ENCODE peak calls at places on chromosomes 13 and 19, in ten cellular contexts. One of them, this sample, is unnamed.

GRCh38 chr13:75995966-75996365 is 359.8 kb downstream of the LMO7 start:
- DNase-seq in mesenchymal stem cell: no peak
- DNase-seq in endothelial cell of umbilical vein: no peak
- DNase-seq in hepatocyte: no peak
- DNase-seq in ascending aorta: no peak
- DNase-seq in heart right ventricle: no peak
- DNase-seq in breast epithelium: no peak
- DNase-seq in substantia nigra: no peak
- DNase-seq in A673: no peak
- DNase-seq in CD4-positive, alpha-beta T cell: no peak
- DNase-seq in this sample: no peak

GRCh38 chr19:16378291-16378889 is 53.8 kb downstream of the KLF2 start:
- DNase-seq in hepatocyte: no peak
- DNase-seq in ascending aorta: no peak
- DNase-seq in mesenchymal stem cell: no peak
- DNase-seq in A673: no peak
- DNase-seq in substantia nigra: no peak
- DNase-seq in CD4-positive, alpha-beta T cell: no peak
- DNase-seq in heart right ventricle: no peak
- DNase-seq in endothelial cell of umbilical vein: no peak
- DNase-seq in breast epithelium: no peak
- DNase-seq in this sample: no peak

GRCh38 chr19:43638214-43638990 is 1.2 kb downstream of the CADM4 start:
- DNase-seq in CD4-positive, alpha-beta T cell: no peak
- DNase-seq in hepatocyte: no peak
- DNase-seq in breast epithelium: no peak
- DNase-seq in endothelial cell of umbilical vein: no peak
- DNase-seq in substantia nigra: no peak
- DNase-seq in heart right ventricle: no peak
- DNase-seq in A673: no peak
- DNase-seq in ascending aorta: no peak
- DNase-seq in mesenchymal stem cell: no peak
- DNase-seq in this sample: no peak

GRCh38 chr19:14006085-14006765 is at the start of gene RFX1:
- DNase-seq in breast epithelium: peak; percentile 100
- DNase-seq in A673: peak; percentile 99
- DNase-seq in heart right ventricle: peak; percentile 100
- DNase-seq in mesenchymal stem cell: peak; percentile 100
- DNase-seq in substantia nigra: peak; percentile 96
- DNase-seq in CD4-positive, alpha-beta T cell: peak; percentile 100
- DNase-seq in ascending aorta: peak; percentile 100
- DNase-seq in endothelial cell of umbilical vein: peak; percentile 100
- DNase-seq in hepatocyte: peak; percentile 99
- DNase-seq in this sample: peak; percentile 98

GRCh38 chr13:39037410-39037879 is 444 bp downstream of the PROSER1 start:
- DNase-seq in mesenchymal stem cell: peak; percentile 16
- DNase-seq in hepatocyte: no peak
- DNase-seq in ascending aorta: no peak
- DNase-seq in heart right ventricle: no peak
- DNase-seq in A673: no peak
- DNase-seq in breast epithelium: peak; percentile 23
- DNase-seq in substantia nigra: no peak
- DNase-seq in endothelial cell of umbilical vein: no peak
- DNase-seq in CD4-positive, alpha-beta T cell: peak; percentile 31
- DNase-seq in this sample: no peak

GRCh38 chr13:90696254-90696653 is 651.2 kb upstream of the MIR17HG start:
- DNase-seq in hepatocyte: peak; percentile 13
- DNase-seq in endothelial cell of umbilical vein: no peak
- DNase-seq in ascending aorta: no peak
- DNase-seq in substantia nigra: no peak
- DNase-seq in mesenchymal stem cell: peak; percentile 42
- DNase-seq in breast epithelium: no peak
- DNase-seq in A673: no peak
- DNase-seq in heart right ventricle: no peak
- DNase-seq in CD4-positive, alpha-beta T cell: no peak
- DNase-seq in this sample: no peak

GRCh38 chr19:1363599-1363998 is 20.1 kb upstream of the NDUFS7 start:
- DNase-seq in breast epithelium: no peak
- DNase-seq in mesenchymal stem cell: no peak
- DNase-seq in ascending aorta: no peak
- DNase-seq in substantia nigra: no peak
- DNase-seq in hepatocyte: no peak
- DNase-seq in endothelial cell of umbilical vein: no peak
- DNase-seq in CD4-positive, alpha-beta T cell: no peak
- DNase-seq in A673: no peak
- DNase-seq in heart right ventricle: no peak
- DNase-seq in this sample: no peak

GRCh38 chr13:49308104-49308875 is 60.6 kb downstream of the CDADC1 start:
- DNase-seq in endothelial cell of umbilical vein: peak; percentile 13
- DNase-seq in hepatocyte: peak; percentile 28
- DNase-seq in mesenchymal stem cell: no peak
- DNase-seq in ascending aorta: peak; percentile 94
- DNase-seq in breast epithelium: peak; percentile 93
- DNase-seq in substantia nigra: peak; percentile 32
- DNase-seq in A673: no peak
- DNase-seq in CD4-positive, alpha-beta T cell: no peak
- DNase-seq in heart right ventricle: peak; percentile 74
- DNase-seq in this sample: peak; percentile 34

GRCh38 chr19:35395762-35396199 is 24.9 kb downstream of the GPR42 start:
- DNase-seq in ascending aorta: no peak
- DNase-seq in mesenchymal stem cell: peak; percentile 77
- DNase-seq in heart right ventricle: no peak
- DNase-seq in breast epithelium: no peak
- DNase-seq in CD4-positive, alpha-beta T cell: no peak
- DNase-seq in substantia nigra: no peak
- DNase-seq in hepatocyte: peak; percentile 67
- DNase-seq in A673: no peak
- DNase-seq in endothelial cell of umbilical vein: no peak
- DNase-seq in this sample: peak; percentile 17

GRCh38 chr13:29573190-29573589 is 22.3 kb downstream of the SLC7A1 start:
- DNase-seq in breast epithelium: peak; percentile 72
- DNase-seq in heart right ventricle: no peak
- DNase-seq in endothelial cell of umbilical vein: peak; percentile 19
- DNase-seq in substantia nigra: no peak
- DNase-seq in CD4-positive, alpha-beta T cell: no peak
- DNase-seq in mesenchymal stem cell: no peak
- DNase-seq in hepatocyte: no peak
- DNase-seq in A673: no peak
- DNase-seq in ascending aorta: no peak
- DNase-seq in this sample: no peak

GRCh38 chr19:35352177-35352447 is 4.4 kb downstream of the FFAR1 start:
- DNase-seq in mesenchymal stem cell: no peak
- DNase-seq in hepatocyte: no peak
- DNase-seq in substantia nigra: no peak
- DNase-seq in heart right ventricle: no peak
- DNase-seq in CD4-positive, alpha-beta T cell: no peak
- DNase-seq in breast epithelium: no peak
- DNase-seq in endothelial cell of umbilical vein: no peak
- DNase-seq in ascending aorta: no peak
- DNase-seq in A673: no peak
- DNase-seq in this sample: no peak

GRCh38 chr19:33317522-33317921 is 15.2 kb upstream of the CEBPA start:
- DNase-seq in ascending aorta: no peak
- DNase-seq in breast epithelium: no peak
- DNase-seq in mesenchymal stem cell: no peak
- DNase-seq in CD4-positive, alpha-beta T cell: no peak
- DNase-seq in substantia nigra: no peak
- DNase-seq in heart right ventricle: no peak
- DNase-seq in endothelial cell of umbilical vein: no peak
- DNase-seq in hepatocyte: no peak
- DNase-seq in A673: no peak
- DNase-seq in this sample: no peak

GRCh38 chr13:99198630-99199029 is 2.0 kb upstream of the UBAC2 start:
- DNase-seq in CD4-positive, alpha-beta T cell: no peak
- DNase-seq in ascending aorta: no peak
- DNase-seq in substantia nigra: no peak
- DNase-seq in heart right ventricle: no peak
- DNase-seq in endothelial cell of umbilical vein: no peak
- DNase-seq in breast epithelium: no peak
- DNase-seq in mesenchymal stem cell: no peak
- DNase-seq in A673: no peak
- DNase-seq in hepatocyte: peak; percentile 34
- DNase-seq in this sample: no peak

GRCh38 chr13:99199541-99200432 is 867 bp upstream of the UBAC2 start:
- DNase-seq in mesenchymal stem cell: peak; percentile 37
- DNase-seq in breast epithelium: no peak
- DNase-seq in endothelial cell of umbilical vein: peak; percentile 39
- DNase-seq in A673: no peak
- DNase-seq in hepatocyte: no peak
- DNase-seq in heart right ventricle: no peak
- DNase-seq in substantia nigra: peak; percentile 53
- DNase-seq in CD4-positive, alpha-beta T cell: no peak
- DNase-seq in ascending aorta: peak; percentile 75
- DNase-seq in this sample: no peak

GRCh38 chr13:99197257-99197651 is 3.4 kb upstream of the UBAC2 start:
- DNase-seq in hepatocyte: no peak
- DNase-seq in ascending aorta: no peak
- DNase-seq in substantia nigra: no peak
- DNase-seq in endothelial cell of umbilical vein: no peak
- DNase-seq in mesenchymal stem cell: no peak
- DNase-seq in breast epithelium: no peak
- DNase-seq in heart right ventricle: no peak
- DNase-seq in CD4-positive, alpha-beta T cell: no peak
- DNase-seq in A673: no peak
- DNase-seq in this sample: no peak

GRCh38 chr13:99193152-99193551 is 7.5 kb upstream of the UBAC2 start:
- DNase-seq in CD4-positive, alpha-beta T cell: no peak
- DNase-seq in mesenchymal stem cell: no peak
- DNase-seq in substantia nigra: no peak
- DNase-seq in breast epithelium: no peak
- DNase-seq in hepatocyte: no peak
- DNase-seq in endothelial cell of umbilical vein: no peak
- DNase-seq in ascending aorta: no peak
- DNase-seq in heart right ventricle: no peak
- DNase-seq in A673: peak; percentile 46
- DNase-seq in this sample: no peak

DNA sequence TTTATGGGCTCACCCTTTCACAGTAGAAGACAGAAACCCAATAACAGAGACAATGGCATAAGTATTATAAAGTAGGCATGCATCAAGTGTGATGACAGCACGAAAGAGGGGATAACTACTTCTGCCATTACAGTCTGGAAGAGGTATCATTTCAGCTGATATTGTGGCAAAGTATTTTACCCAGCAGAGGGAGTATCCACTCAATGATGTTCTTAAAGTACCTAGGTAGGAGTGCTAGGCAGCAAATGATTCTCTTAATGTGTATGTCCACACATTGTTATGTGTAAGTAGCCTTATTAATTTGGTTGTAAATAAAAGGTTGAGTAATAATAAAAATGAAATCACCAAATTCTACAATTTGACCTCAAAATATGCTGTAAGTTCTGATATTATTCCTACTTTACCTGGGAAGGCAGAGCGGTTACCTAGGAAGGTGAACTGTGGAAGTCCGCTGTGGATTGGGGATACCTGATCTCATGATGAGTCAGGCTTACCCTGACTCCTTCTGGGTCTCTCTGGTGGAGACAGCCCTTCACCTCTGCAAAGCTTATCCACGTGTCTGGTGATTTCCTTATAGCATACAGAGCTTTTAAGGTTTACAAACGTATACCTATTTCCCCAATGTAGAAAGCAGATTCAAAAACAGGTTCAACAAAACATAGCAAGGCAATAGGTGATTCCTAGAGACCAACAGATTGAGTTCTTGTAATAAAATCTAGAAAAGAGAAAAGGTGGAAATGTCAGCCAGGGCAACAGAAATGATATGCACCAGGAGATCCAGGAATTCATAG is 4.0 kb upstream of the UBAC2 start:
- DNase-seq in CD4-positive, alpha-beta T cell: no peak
- DNase-seq in breast epithelium: no peak
- DNase-seq in mesenchymal stem cell: no peak
- DNase-seq in hepatocyte: no peak
- DNase-seq in endothelial cell of umbilical vein: peak; percentile 12
- DNase-seq in heart right ventricle: no peak
- DNase-seq in ascending aorta: no peak
- DNase-seq in substantia nigra: no peak
- DNase-seq in A673: no peak
- DNase-seq in this sample: no peak
- H3K27ac ChIP-seq in CD4-positive, alpha-beta T cell: no peak overlapping the region
- H3K27ac ChIP-seq in breast epithelium: peak overlapping the region; percentile 32
- H3K27ac ChIP-seq in mesenchymal stem cell: no peak overlapping the region
- H3K27ac ChIP-seq in hepatocyte: peak overlapping the region; percentile 33
- H3K27ac ChIP-seq in endothelial cell of umbilical vein: no peak overlapping the region
- H3K27ac ChIP-seq in heart right ventricle: no peak overlapping the region
- H3K27ac ChIP-seq in ascending aorta: no peak overlapping the region
- H3K27ac ChIP-seq in substantia nigra: no peak overlapping the region
- H3K27ac ChIP-seq in A673: no peak overlapping the region
- H3K27ac ChIP-seq in this sample: no peak overlapping the region

GRCh38 chr19:29672933-29673336 is 7.7 kb downstream of the PLEKHF1 start:
- DNase-seq in endothelial cell of umbilical vein: no peak
- DNase-seq in breast epithelium: no peak
- DNase-seq in mesenchymal stem cell: no peak
- DNase-seq in A673: no peak
- DNase-seq in substantia nigra: no peak
- DNase-seq in hepatocyte: no peak
- DNase-seq in heart right ventricle: no peak
- DNase-seq in ascending aorta: no peak
- DNase-seq in CD4-positive, alpha-beta T cell: peak; percentile 79
- DNase-seq in this sample: no peak
- H3K27ac ChIP-seq in endothelial cell of umbilical vein: no peak overlapping the region
- H3K27ac ChIP-seq in breast epithelium: peak overlapping the region; percentile 72
- H3K27ac ChIP-seq in mesenchymal stem cell: no peak overlapping the region
- H3K27ac ChIP-seq in A673: no peak overlapping the region
- H3K27ac ChIP-seq in substantia nigra: peak overlapping the region; percentile 72
- H3K27ac ChIP-seq in hepatocyte: no peak overlapping the region
- H3K27ac ChIP-seq in heart right ventricle: peak overlapping the region; percentile 68
- H3K27ac ChIP-seq in ascending aorta: no peak overlapping the region
- H3K27ac ChIP-seq in CD4-positive, alpha-beta T cell: peak overlapping the region; percentile 78
- H3K27ac ChIP-seq in this sample: no peak overlapping the region

GRCh38 chr13:93249918-93250306 is 23.3 kb downstream of the GPC6 start:
- DNase-seq in hepatocyte: no peak
- DNase-seq in substantia nigra: no peak
- DNase-seq in A673: no peak
- DNase-seq in CD4-positive, alpha-beta T cell: no peak
- DNase-seq in heart right ventricle: no peak
- DNase-seq in ascending aorta: no peak
- DNase-seq in endothelial cell of umbilical vein: no peak
- DNase-seq in mesenchymal stem cell: no peak
- DNase-seq in breast epithelium: no peak
- DNase-seq in this sample: no peak
- H3K27ac ChIP-seq in hepatocyte: peak overlapping the region; percentile 64
- H3K27ac ChIP-seq in substantia nigra: no peak overlapping the region
- H3K27ac ChIP-seq in A673: peak overlapping the region; percentile 77
- H3K27ac ChIP-seq in CD4-positive, alpha-beta T cell: no peak overlapping the region
- H3K27ac ChIP-seq in heart right ventricle: no peak overlapping the region
- H3K27ac ChIP-seq in ascending aorta: no peak overlapping the region
- H3K27ac ChIP-seq in endothelial cell of umbilical vein: no peak overlapping the region
- H3K27ac ChIP-seq in mesenchymal stem cell: peak overlapping the region; percentile 34
- H3K27ac ChIP-seq in breast epithelium: no peak overlapping the region
- H3K27ac ChIP-seq in this sample: no peak overlapping the region

DNA sequence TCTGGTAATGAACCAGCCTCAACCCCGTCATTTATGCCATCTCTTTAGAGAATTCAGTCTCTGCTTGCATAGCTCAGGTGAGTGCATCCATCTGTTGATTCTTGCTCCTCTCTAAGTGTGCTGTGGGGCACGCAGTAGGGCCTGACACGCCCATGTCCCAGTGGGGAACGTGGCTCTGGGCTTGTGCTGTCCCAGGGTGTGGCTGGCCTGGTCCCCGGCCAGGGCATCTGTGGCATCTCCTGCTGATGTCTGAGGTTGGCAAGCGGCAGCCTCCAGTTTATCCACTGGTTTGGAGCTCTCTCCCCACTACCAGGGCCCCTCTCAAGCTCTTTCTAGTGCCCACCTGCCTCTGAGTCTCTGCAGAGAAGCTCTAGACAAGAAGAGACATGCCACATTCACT is 146.6 kb upstream of the GJB6 start:
- DNase-seq in hepatocyte: no peak
- DNase-seq in substantia nigra: no peak
- DNase-seq in heart right ventricle: no peak
- DNase-seq in breast epithelium: no peak
- DNase-seq in mesenchymal stem cell: no peak
- DNase-seq in endothelial cell of umbilical vein: no peak
- DNase-seq in ascending aorta: no peak
- DNase-seq in CD4-positive, alpha-beta T cell: no peak
- DNase-seq in A673: no peak
- DNase-seq in this sample: no peak
- H3K27ac ChIP-seq in hepatocyte: no peak overlapping the region
- H3K27ac ChIP-seq in substantia nigra: no peak overlapping the region
- H3K27ac ChIP-seq in heart right ventricle: no peak overlapping the region
- H3K27ac ChIP-seq in breast epithelium: no peak overlapping the region
- H3K27ac ChIP-seq in mesenchymal stem cell: no peak overlapping the region
- H3K27ac ChIP-seq in endothelial cell of umbilical vein: no peak overlapping the region
- H3K27ac ChIP-seq in ascending aorta: no peak overlapping the region
- H3K27ac ChIP-seq in CD4-positive, alpha-beta T cell: no peak overlapping the region
- H3K27ac ChIP-seq in A673: no peak overlapping the region
- H3K27ac ChIP-seq in this sample: no peak overlapping the region